ENCODE peak calls at places on chromosomes 3 and 15, in six cellular contexts. One of them, this sample, is unnamed.

GRCh38 chr3:183464480-183464879 is 36.1 kb upstream of the MCF2L2 start:
- DNase-seq in hepatocyte: peak
- DNase-seq in stromal cell of bone marrow: no peak
- DNase-seq in EH: no peak
- DNase-seq in right cardiac atrium: no peak
- DNase-seq in RWPE1: no peak
- DNase-seq in this sample: no peak

GRCh38 chr15:90872481-90873184 is 4.2 kb downstream of the FURIN start:
- DNase-seq in hepatocyte: peak
- DNase-seq in stromal cell of bone marrow: no peak
- DNase-seq in EH: peak
- DNase-seq in right cardiac atrium: no peak
- DNase-seq in RWPE1: peak
- DNase-seq in this sample: no peak

GRCh38 chr3:120145498-120146285 is 51.4 kb upstream of the GSK3B start:
- DNase-seq in hepatocyte: peak
- DNase-seq in stromal cell of bone marrow: peak
- DNase-seq in EH: peak
- DNase-seq in right cardiac atrium: no peak
- DNase-seq in RWPE1: peak
- DNase-seq in this sample: peak

GRCh38 chr3:40623567-40623966 is 98.8 kb downstream of the ZNF621 start:
- DNase-seq in hepatocyte: no peak
- DNase-seq in stromal cell of bone marrow: peak
- DNase-seq in EH: peak
- DNase-seq in right cardiac atrium: no peak
- DNase-seq in RWPE1: peak
- DNase-seq in this sample: no peak

GRCh38 chr3:186930639-186931486 is 537 bp downstream of the ST6GAL1 start:
- DNase-seq in hepatocyte: peak
- DNase-seq in stromal cell of bone marrow: no peak
- DNase-seq in EH: peak
- DNase-seq in right cardiac atrium: peak
- DNase-seq in RWPE1: no peak
- DNase-seq in this sample: no peak

GRCh38 chr15:100802421-100803157 is 77.0 kb upstream of the ALDH1A3 start:
- DNase-seq in hepatocyte: no peak
- DNase-seq in stromal cell of bone marrow: no peak
- DNase-seq in EH: no peak
- DNase-seq in right cardiac atrium: no peak
- DNase-seq in RWPE1: no peak
- DNase-seq in this sample: no peak

GRCh38 chr3:152516195-152516594 is 247.5 kb downstream of the MBNL1 start:
- DNase-seq in hepatocyte: no peak
- DNase-seq in stromal cell of bone marrow: no peak
- DNase-seq in EH: no peak
- DNase-seq in right cardiac atrium: no peak
- DNase-seq in RWPE1: no peak
- DNase-seq in this sample: no peak

GRCh38 chr3:160016972-160017371 is 28.3 kb downstream of the IL12A start:
- DNase-seq in hepatocyte: no peak
- DNase-seq in stromal cell of bone marrow: peak
- DNase-seq in EH: peak
- DNase-seq in right cardiac atrium: no peak
- DNase-seq in RWPE1: peak
- DNase-seq in this sample: peak

GRCh38 chr3:144770813-144771400 is 799.3 kb downstream of the DIPK2A start:
- DNase-seq in hepatocyte: peak
- DNase-seq in stromal cell of bone marrow: peak
- DNase-seq in EH: peak
- DNase-seq in right cardiac atrium: no peak
- DNase-seq in RWPE1: peak
- DNase-seq in this sample: no peak

GRCh38 chr3:85482193-85482450 is 523.3 kb downstream of the CADM2 start:
- DNase-seq in hepatocyte: no peak
- DNase-seq in stromal cell of bone marrow: no peak
- DNase-seq in EH: no peak
- DNase-seq in right cardiac atrium: no peak
- DNase-seq in RWPE1: no peak
- DNase-seq in this sample: no peak

GRCh38 chr3:138939563-138940241 is 7.2 kb downstream of the FOXL2 start:
- DNase-seq in hepatocyte: no peak
- DNase-seq in stromal cell of bone marrow: no peak
- DNase-seq in EH: no peak
- DNase-seq in right cardiac atrium: no peak
- DNase-seq in RWPE1: no peak
- DNase-seq in this sample: no peak

GRCh38 chr15:27743078-27743477 is 356.0 kb downstream of the OCA2 start:
- DNase-seq in hepatocyte: no peak
- DNase-seq in stromal cell of bone marrow: no peak
- DNase-seq in EH: no peak
- DNase-seq in right cardiac atrium: peak
- DNase-seq in RWPE1: no peak
- DNase-seq in this sample: no peak

This sample was measured in skeletal muscle cell.